ENCODE peak calls at places on chromosomes 7 and 10, in seven cellular contexts. One of them, this sample, is unnamed.
A peak's percentile ranks its signal among the peaks of the same experiment; 100 is the strongest.

GRCh38 chr7:43108255-43109011 is 4.0 kb upstream of the HECW1 start:
- ATAC-seq in heart left ventricle: peak; percentile 18
- ATAC-seq in aorta: peak; percentile 61
- ATAC-seq in omental fat pad: peak; percentile 45
- ATAC-seq in activated T-cell treated with anti-CD3 and anti-CD28 coated beads, Interleukin-2, amount 50 U/mL, for 4 hours: peak; percentile 62
- ATAC-seq in gastrocnemius medialis: no peak
- ATAC-seq in sciatic nerve: peak; percentile 73
- ATAC-seq in this sample: peak; percentile 71

GRCh38 chr7:76352193-76352592 is 6.6 kb downstream of the YWHAG start:
- ATAC-seq in activated T-cell treated with anti-CD3 and anti-CD28 coated beads, Interleukin-2, amount 50 U/mL, for 4 hours: peak; percentile 62
- ATAC-seq in heart left ventricle: no peak
- ATAC-seq in sciatic nerve: no peak
- ATAC-seq in aorta: no peak
- ATAC-seq in omental fat pad: no peak
- ATAC-seq in gastrocnemius medialis: peak; percentile 87
- ATAC-seq in this sample: no peak

GRCh38 chr10:91974960-91975359 is 51.4 kb downstream of the BTAF1 start:
- ATAC-seq in activated T-cell treated with anti-CD3 and anti-CD28 coated beads, Interleukin-2, amount 50 U/mL, for 4 hours: peak; percentile 79
- ATAC-seq in heart left ventricle: no peak
- ATAC-seq in omental fat pad: no peak
- ATAC-seq in aorta: no peak
- ATAC-seq in gastrocnemius medialis: no peak
- ATAC-seq in sciatic nerve: no peak
- ATAC-seq in this sample: no peak

GRCh38 chr10:127088908-127089307 is 107.5 kb downstream of the INSYN2A start:
- ATAC-seq in heart left ventricle: no peak
- ATAC-seq in aorta: peak; percentile 12
- ATAC-seq in sciatic nerve: no peak
- ATAC-seq in activated T-cell treated with anti-CD3 and anti-CD28 coated beads, Interleukin-2, amount 50 U/mL, for 4 hours: no peak
- ATAC-seq in omental fat pad: no peak
- ATAC-seq in gastrocnemius medialis: no peak
- ATAC-seq in this sample: peak; percentile 42

GRCh38 chr10:4130685-4131084 is 345.7 kb upstream of the KLF6 start:
- ATAC-seq in activated T-cell treated with anti-CD3 and anti-CD28 coated beads, Interleukin-2, amount 50 U/mL, for 4 hours: no peak
- ATAC-seq in gastrocnemius medialis: no peak
- ATAC-seq in aorta: no peak
- ATAC-seq in sciatic nerve: peak; percentile 54
- ATAC-seq in omental fat pad: no peak
- ATAC-seq in heart left ventricle: peak; percentile 74
- ATAC-seq in this sample: no peak

GRCh38 chr7:158285383-158285770 is 302.2 kb downstream of the PTPRN2 start:
- ATAC-seq in sciatic nerve: peak; percentile 51
- ATAC-seq in aorta: no peak
- ATAC-seq in activated T-cell treated with anti-CD3 and anti-CD28 coated beads, Interleukin-2, amount 50 U/mL, for 4 hours: no peak
- ATAC-seq in omental fat pad: no peak
- ATAC-seq in gastrocnemius medialis: no peak
- ATAC-seq in heart left ventricle: no peak
- ATAC-seq in this sample: peak; percentile 29

GRCh38 chr10:43296320-43296719 is 29.5 kb upstream of the RASGEF1A start:
- ATAC-seq in gastrocnemius medialis: no peak
- ATAC-seq in heart left ventricle: no peak
- ATAC-seq in omental fat pad: no peak
- ATAC-seq in activated T-cell treated with anti-CD3 and anti-CD28 coated beads, Interleukin-2, amount 50 U/mL, for 4 hours: no peak
- ATAC-seq in sciatic nerve: no peak
- ATAC-seq in aorta: no peak
- ATAC-seq in this sample: no peak

GRCh38 chr10:17128261-17128660 is 1.4 kb downstream of the CUBN start:
- ATAC-seq in sciatic nerve: peak; percentile 32
- ATAC-seq in aorta: no peak
- ATAC-seq in gastrocnemius medialis: no peak
- ATAC-seq in omental fat pad: no peak
- ATAC-seq in heart left ventricle: peak; percentile 44
- ATAC-seq in activated T-cell treated with anti-CD3 and anti-CD28 coated beads, Interleukin-2, amount 50 U/mL, for 4 hours: no peak
- ATAC-seq in this sample: no peak

GRCh38 chr7:29853072-29853471 is 46.8 kb downstream of the WIPF3 start:
- ATAC-seq in gastrocnemius medialis: peak; percentile 81
- ATAC-seq in heart left ventricle: peak; percentile 44
- ATAC-seq in aorta: peak; percentile 11
- ATAC-seq in activated T-cell treated with anti-CD3 and anti-CD28 coated beads, Interleukin-2, amount 50 U/mL, for 4 hours: no peak
- ATAC-seq in omental fat pad: no peak
- ATAC-seq in sciatic nerve: no peak
- ATAC-seq in this sample: no peak

GRCh38 chr10:132461103-132461682 is 64.2 kb downstream of the PWWP2B start:
- ATAC-seq in heart left ventricle: no peak
- ATAC-seq in aorta: no peak
- ATAC-seq in sciatic nerve: no peak
- ATAC-seq in gastrocnemius medialis: no peak
- ATAC-seq in activated T-cell treated with anti-CD3 and anti-CD28 coated beads, Interleukin-2, amount 50 U/mL, for 4 hours: no peak
- ATAC-seq in omental fat pad: no peak
- ATAC-seq in this sample: no peak

GRCh38 chr10:48509061-48509772 is 95.7 kb downstream of the ARHGAP22 start:
- ATAC-seq in gastrocnemius medialis: no peak
- ATAC-seq in omental fat pad: no peak
- ATAC-seq in aorta: peak; percentile 30
- ATAC-seq in activated T-cell treated with anti-CD3 and anti-CD28 coated beads, Interleukin-2, amount 50 U/mL, for 4 hours: no peak
- ATAC-seq in sciatic nerve: no peak
- ATAC-seq in heart left ventricle: peak; percentile 68
- ATAC-seq in this sample: no peak

GRCh38 chr10:106815427-106816043 is 349.0 kb downstream of the SORCS1 start:
- ATAC-seq in activated T-cell treated with anti-CD3 and anti-CD28 coated beads, Interleukin-2, amount 50 U/mL, for 4 hours: no peak
- ATAC-seq in sciatic nerve: no peak
- ATAC-seq in gastrocnemius medialis: no peak
- ATAC-seq in omental fat pad: no peak
- ATAC-seq in heart left ventricle: no peak
- ATAC-seq in aorta: no peak
- ATAC-seq in this sample: no peak

GRCh38 chr7:135884495-135885237 is 92.5 kb downstream of the MTPN start:
- ATAC-seq in heart left ventricle: peak; percentile 78
- ATAC-seq in omental fat pad: no peak
- ATAC-seq in aorta: no peak
- ATAC-seq in activated T-cell treated with anti-CD3 and anti-CD28 coated beads, Interleukin-2, amount 50 U/mL, for 4 hours: no peak
- ATAC-seq in sciatic nerve: no peak
- ATAC-seq in gastrocnemius medialis: no peak
- ATAC-seq in this sample: no peak

GRCh38 chr7:156994417-156994816 is 16.0 kb downstream of the MNX1 start:
- ATAC-seq in sciatic nerve: no peak
- ATAC-seq in activated T-cell treated with anti-CD3 and anti-CD28 coated beads, Interleukin-2, amount 50 U/mL, for 4 hours: no peak
- ATAC-seq in heart left ventricle: no peak
- ATAC-seq in aorta: no peak
- ATAC-seq in gastrocnemius medialis: no peak
- ATAC-seq in omental fat pad: no peak
- ATAC-seq in this sample: no peak

GRCh38 chr7:83739527-83739926 is 90.6 kb upstream of the SEMA3E start:
- ATAC-seq in omental fat pad: no peak
- ATAC-seq in heart left ventricle: no peak
- ATAC-seq in sciatic nerve: no peak
- ATAC-seq in gastrocnemius medialis: no peak
- ATAC-seq in activated T-cell treated with anti-CD3 and anti-CD28 coated beads, Interleukin-2, amount 50 U/mL, for 4 hours: no peak
- ATAC-seq in aorta: no peak
- ATAC-seq in this sample: no peak

GRCh38 chr10:4147214-4147613 is 362.2 kb upstream of the KLF6 start:
- ATAC-seq in aorta: no peak
- ATAC-seq in sciatic nerve: no peak
- ATAC-seq in activated T-cell treated with anti-CD3 and anti-CD28 coated beads, Interleukin-2, amount 50 U/mL, for 4 hours: no peak
- ATAC-seq in omental fat pad: no peak
- ATAC-seq in gastrocnemius medialis: no peak
- ATAC-seq in heart left ventricle: no peak
- ATAC-seq in this sample: no peak

GRCh38 chr7:36625247-36625646 is 99.0 kb downstream of the AOAH start:
- ATAC-seq in gastrocnemius medialis: no peak
- ATAC-seq in omental fat pad: no peak
- ATAC-seq in activated T-cell treated with anti-CD3 and anti-CD28 coated beads, Interleukin-2, amount 50 U/mL, for 4 hours: no peak
- ATAC-seq in heart left ventricle: no peak
- ATAC-seq in sciatic nerve: peak; percentile 27
- ATAC-seq in aorta: no peak
- ATAC-seq in this sample: no peak

This sample was measured in stimulated activated memory B cell treated with anti-CD40 and anti-IgM and Interleukin-4, amounts not matched to agents 10 μg/mL and 1 μg/mL and 100 μg/mL, for 72 hours.